ENCODE peak calls at places on chromosomes 13 and 19, in four cellular contexts. F is CD4-positive, alpha-beta T cell; L is pancreas; J is activated T-cell treated with anti-CD3 and anti-CD28 coated beads, Interleukin-2, amount 50 U/mL, for 72 hours. S is an unnamed sample.

GRCh38 chr13:100625447-100625846 is 36.9 kb upstream of the GGACT start:
- ATAC-seq in F (no peak), L (no peak), J (no peak), S (no peak)

GRCh38 chr19:13366529-13367143 is 139.6 kb downstream of the CACNA1A start:
- ATAC-seq in F (no peak), L (no peak), J (no peak), S (no peak)

GRCh38 chr13:25281193-25281936 is 5.9 kb downstream of the MTMR6 start:
- ATAC-seq in F (peak; percentile 32), L (peak; percentile 36), J (peak; percentile 71), S (peak; percentile 47)

GRCh38 chr19:36997843-36998235 is 80.4 kb upstream of the ZNF420 start:
- ATAC-seq in F (no peak), L (no peak), J (no peak), S (no peak)

GRCh38 chr13:65615506-65615905 is 1614.6 kb downstream of the PCDH9 start:
- ATAC-seq in F (no peak), L (no peak), J (no peak), S (no peak)

GRCh38 chr13:79241697-79242096 is 164.4 kb downstream of the RBM26 start:
- ATAC-seq in F (no peak), L (no peak), J (no peak), S (no peak)

GRCh38 chr13:50884270-50884669 is 25.3 kb upstream of the RNASEH2B start:
- ATAC-seq in F (no peak), L (no peak), J (no peak), S (no peak)

GRCh38 chr13:61765940-61766666 is 350.5 kb upstream of the PCDH20 start:
- ATAC-seq in F (no peak), L (no peak), J (no peak), S (no peak)

GRCh38 chr13:106709509-106709908 is 141.6 kb upstream of the ARGLU1 start:
- ATAC-seq in F (no peak), L (peak; percentile 51), J (no peak), S (no peak)

GRCh38 chr19:13781547-13781946 is 7.3 kb downstream of the C19orf53 start:
- ATAC-seq in F (no peak), L (peak; percentile 74), J (no peak), S (no peak)

GRCh38 chr19:6238256-6238642 is 41.5 kb downstream of the MLLT1 start:
- ATAC-seq in F (peak; percentile 74), L (no peak), J (peak; percentile 45), S (peak; percentile 88)

GRCh38 chr19:30593358-30593757 is 221.2 kb downstream of the ZNF536 start:
- ATAC-seq in F (no peak), L (no peak), J (no peak), S (no peak)

GRCh38 chr13:50685491-50685890 is 158.0 kb downstream of the DLEU7 start:
- ATAC-seq in F (no peak), L (peak; percentile 70), J (no peak), S (no peak)

GRCh38 chr19:16043156-16043757 is 33.0 kb upstream of the TPM4 start:
- ATAC-seq in F (no peak), L (no peak), J (no peak), S (no peak)

GRCh38 chr13:40420160-40420740 is 246.2 kb downstream of the FOXO1 start:
- ATAC-seq in F (no peak), L (no peak), J (no peak), S (no peak)

GRCh38 chr13:83881917-83882625 is at the start of gene SLITRK1:
- ATAC-seq in F (no peak), L (peak; percentile 91), J (peak; percentile 41), S (no peak)

GRCh38 chr19:58346961-58347929 is 6.0 kb downstream of the A1BG start:
- ATAC-seq in F (peak; percentile 89), L (peak; percentile 96), J (peak; percentile 97), S (peak; percentile 94)

GRCh38 chr13:112042496-112042895 is 24.5 kb upstream of the SOX1 start:
- ATAC-seq in F (no peak), L (no peak), J (no peak), S (no peak)

GRCh38 chr19:17370026-17370587 is 7.0 kb downstream of the PLVAP start:
- ATAC-seq in F (no peak), L (peak; percentile 58), J (no peak), S (no peak)

GRCh38 chr19:4416268-4416667 is 13.8 kb downstream of the CHAF1A start:
- ATAC-seq in F (no peak), L (no peak), J (no peak), S (no peak)

GRCh38 chr13:34151885-34152284 is 333.9 kb downstream of the RFC3 start:
- ATAC-seq in F (no peak), L (no peak), J (no peak), S (no peak)

GRCh38 chr13:34654682-34655081 is 287.4 kb upstream of the NBEA start:
- ATAC-seq in F (no peak), L (no peak), J (no peak), S (no peak)

GRCh38 chr13:59318320-59318930 is 845.3 kb downstream of the DIAPH3 start:
- ATAC-seq in F (no peak), L (peak; percentile 92), J (no peak), S (no peak)

GRCh38 chr19:51660975-51661600 is 14.5 kb upstream of the SIGLEC14 start:
- ATAC-seq in F (no peak), L (peak; percentile 79), J (peak; percentile 47), S (peak; percentile 43)

GRCh38 chr19:17777840-17778620 is 16.9 kb upstream of the B3GNT3 start:
- ATAC-seq in F (peak; percentile 68), L (peak; percentile 62), J (peak; percentile 38), S (peak; percentile 25)

GRCh38 chr13:97241761-97242160 is 19.6 kb downstream of the MBNL2 start:
- ATAC-seq in F (no peak), L (no peak), J (no peak), S (no peak)

GRCh38 chr13:30049692-30050091 is 199.3 kb upstream of the UBL3 start:
- ATAC-seq in F (no peak), L (no peak), J (peak; percentile 82), S (peak; percentile 65)

GRCh38 chr13:49936943-49937273 is 768 bp upstream of the SPRYD7 start:
- ATAC-seq in F (no peak), L (peak; percentile 27), J (peak; percentile 39), S (no peak)

GRCh38 chr13:100987993-100988392 is 313.4 kb upstream of the TMTC4 start:
- ATAC-seq in F (no peak), L (no peak), J (no peak), S (no peak)

GRCh38 chr19:1089891-1090290 is 5.3 kb downstream of the POLR2E start:
- ATAC-seq in F (no peak), L (no peak), J (peak; percentile 29), S (no peak)